ENCODE peak calls at places on chromosomes 4 and X, in seven cellular contexts. R is IMR-90, G is mesenchymal stem cell, V is mammary epithelial cell, H is OCI-LY7, D is HCT116, B is mesendoderm. W is an unnamed sample.

GRCh38 chr4:175947117-175947722 is 118.4 kb upstream of the WDR17 start:
- DNase-seq in R (peak; percentile 43), G (peak; percentile 31), V (no peak), B (peak; percentile 10), H (peak; percentile 51), D (peak; percentile 27), W (no peak)

GRCh38 chr4:81030617-81031388 is at the start of gene BMP3:
- DNase-seq in B (peak; percentile 31), H (peak; percentile 72), R (peak; percentile 18), G (peak; percentile 14), D (no peak), V (peak; percentile 25), W (peak; percentile 23)

GRCh38 chrX:138897621-138898492 is 186.3 kb upstream of the FGF13 start:
- DNase-seq in D (no peak), G (no peak), R (no peak), H (no peak), B (no peak), V (peak; percentile 35), W (peak; percentile 61)

GRCh38 chrX:26664919-26665318 is 448.9 kb downstream of the MAGEB5 start:
- DNase-seq in B (no peak), G (no peak), D (no peak), H (no peak), V (no peak), R (no peak), W (no peak)

GRCh38 chr4:1767770-1768366 is 25.2 kb upstream of the FGFR3 start:
- DNase-seq in B (peak; percentile 80), G (peak; percentile 52), V (no peak), D (no peak), R (peak; percentile 8), H (peak; percentile 47), W (no peak)

GRCh38 chr4:172232966-172233365 is 419.8 kb downstream of the GALNTL6 start:
- DNase-seq in R (no peak), B (peak; percentile 76), V (no peak), D (peak; percentile 29), G (peak; percentile 16), H (no peak), W (no peak)

GRCh38 chrX:68232206-68232605 is 201.1 kb downstream of the OPHN1 start:
- DNase-seq in D (no peak), G (no peak), R (no peak), H (no peak), B (no peak), V (peak; percentile 44), W (no peak)

GRCh38 chr4:1242506-1243450 is 6.2 kb downstream of the CTBP1 start:
- DNase-seq in H (no peak), R (no peak), V (no peak), G (no peak), D (no peak), B (no peak), W (no peak)

GRCh38 chr4:144562019-144562740 is 83.8 kb upstream of the HHIP start:
- DNase-seq in R (no peak), H (no peak), B (peak; percentile 64), D (no peak), V (no peak), G (no peak), W (no peak)

GRCh38 chrX:70168238-70169188 is 8.8 kb upstream of the DGAT2L6 start:
- DNase-seq in V (peak; percentile 19), R (peak; percentile 77), G (peak; percentile 66), D (peak; percentile 3), B (peak; percentile 80), H (peak; percentile 1), W (peak; percentile 66)

GRCh38 chr4:111362891-111363290 is 740.0 kb upstream of the PITX2 start:
- DNase-seq in H (no peak), G (peak; percentile 20), D (no peak), B (peak; percentile 1), V (no peak), R (peak; percentile 35), W (peak; percentile 19)

GRCh38 chrX:37371578-37371981 is 22.4 kb downstream of the PRRG1 start:
- DNase-seq in H (no peak), V (peak; percentile 52), B (no peak), R (peak; percentile 14), D (no peak), G (no peak), W (peak; percentile 39)

GRCh38 chr4:100106982-100107381 is 83.3 kb downstream of the DDIT4L start:
- DNase-seq in H (peak; percentile 72), B (no peak), G (no peak), D (no peak), V (no peak), R (no peak), W (no peak)

GRCh38 chrX:40579139-40579538 is 1.6 kb upstream of the ATP6AP2 start:
- DNase-seq in H (no peak), B (no peak), R (no peak), D (no peak), V (no peak), G (no peak), W (no peak)

GRCh38 chrX:151393514-151393913 is 3.5 kb upstream of the VMA21 start:
- DNase-seq in D (no peak), H (peak; percentile 39), G (no peak), V (no peak), R (no peak), B (peak; percentile 86), W (no peak)

GRCh38 chr4:143254479-143255216 is 69.9 kb downstream of the USP38 start:
- DNase-seq in V (no peak), D (no peak), B (peak; percentile 63), G (no peak), R (no peak), H (peak; percentile 4), W (no peak)

GRCh38 chrX:18377802-18378201 is 23.3 kb upstream of the SCML2 start:
- DNase-seq in G (peak; percentile 21), H (peak; percentile 47), D (peak; percentile 29), V (no peak), B (peak; percentile 60), R (peak; percentile 8), W (no peak)

GRCh38 chrX:7115557-7115956 is 32.0 kb upstream of the STS start:
- DNase-seq in V (no peak), R (no peak), B (no peak), G (peak; percentile 20), H (peak; percentile 27), D (no peak), W (no peak)

GRCh38 chr4:101846550-101846949 is 56.0 kb downstream of the BANK1 start:
- DNase-seq in B (peak; percentile 66), H (no peak), R (no peak), V (peak; percentile 35), G (no peak), D (no peak), W (no peak)

GRCh38 chr4:185457136-185457535 is 14.4 kb downstream of the CCDC110 start:
- DNase-seq in V (no peak), H (no peak), R (no peak), B (peak; percentile 36), G (no peak), D (no peak), W (no peak)

GRCh38 chrX:75547137-75547536 is 24.3 kb upstream of the ZDHHC15 start:
- DNase-seq in B (no peak), H (no peak), D (no peak), V (no peak), G (no peak), R (no peak), W (no peak)

GRCh38 chrX:12307961-12308360 is 169.7 kb downstream of the FRMPD4 start:
- DNase-seq in G (no peak), R (no peak), H (no peak), D (no peak), V (no peak), B (no peak), W (no peak)

GRCh38 chr4:30617836-30618235 is 102.3 kb upstream of the PCDH7 start:
- DNase-seq in V (no peak), H (no peak), B (no peak), D (no peak), R (no peak), G (no peak), W (no peak)

GRCh38 chr4:83240379-83240875 is 44.2 kb downstream of the COQ2 start:
- DNase-seq in D (no peak), H (peak; percentile 91), V (no peak), R (no peak), G (no peak), B (no peak), W (no peak)
- H3K4me2 ChIP-seq in D (no peak overlapping the region), H (peak overlapping the region; percentile 72), V (no peak overlapping the region), R (no peak overlapping the region), G (no peak overlapping the region), B (no peak overlapping the region), W (no peak overlapping the region)

GRCh38 chr4:24719615-24720014 is 75.8 kb upstream of the SOD3 start:
- DNase-seq in D (no peak), G (no peak), H (no peak), R (no peak), B (no peak), V (no peak), W (no peak)

GRCh38 chr4:24722026-24722568 is 73.3 kb upstream of the SOD3 start:
- DNase-seq in H (no peak), D (no peak), G (no peak), V (no peak), B (peak; percentile 38), R (no peak), W (no peak)

DNA sequence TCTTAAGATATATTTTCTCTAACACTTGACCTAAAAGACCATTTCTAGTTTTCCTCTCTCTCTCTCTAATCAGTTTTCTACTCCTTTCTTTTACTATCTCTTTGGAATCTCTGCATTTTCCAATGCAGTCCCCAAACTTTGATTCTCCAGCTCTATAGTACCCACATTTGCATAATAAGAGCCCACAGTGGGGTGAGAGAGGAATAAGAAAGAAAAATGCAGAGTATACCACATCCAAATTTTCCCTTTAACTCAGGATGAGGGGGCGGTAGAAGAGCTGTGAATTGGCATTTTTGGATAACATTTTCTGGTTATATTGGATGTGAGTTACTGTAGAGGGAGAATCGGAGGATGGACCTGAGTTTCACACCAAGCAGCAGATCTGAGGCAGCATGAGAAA is 74.4 kb upstream of the SOD3 start:
- DNase-seq in D (no peak), V (no peak), B (no peak), H (no peak), R (no peak), G (no peak), W (no peak)
- H3K27ac ChIP-seq in D (no peak overlapping the region), V (no peak overlapping the region), B (no peak overlapping the region), H (no peak overlapping the region), R (no peak overlapping the region), G (no peak overlapping the region), W (no peak overlapping the region)

DNA sequence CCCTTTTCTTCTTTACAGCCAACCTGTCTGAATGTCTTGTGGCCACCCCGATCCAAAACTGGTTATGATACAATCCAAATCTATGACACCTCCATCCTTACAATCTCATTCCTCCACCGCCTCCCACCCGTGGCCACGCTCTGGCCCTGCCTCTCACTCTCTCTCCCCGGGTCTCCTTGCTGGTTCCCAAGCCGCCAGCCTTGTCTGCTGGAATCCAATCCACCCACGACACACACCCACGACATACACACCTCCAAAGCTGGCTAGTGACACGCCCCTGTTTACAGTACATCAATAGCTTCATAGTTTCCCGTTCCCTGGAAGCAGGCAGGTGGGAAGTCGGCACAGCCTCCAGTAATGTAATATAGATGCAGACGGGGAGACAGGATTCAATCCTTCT is 99.0 kb downstream of the WFS1 start:
- DNase-seq in D (no peak), V (no peak), G (no peak), B (no peak), R (no peak), H (no peak), W (no peak)
- H3K4me2 ChIP-seq in D (no peak overlapping the region), V (no peak overlapping the region), G (no peak overlapping the region), B (no peak overlapping the region), R (no peak overlapping the region), H (no peak overlapping the region), W (no peak overlapping the region)

DNA sequence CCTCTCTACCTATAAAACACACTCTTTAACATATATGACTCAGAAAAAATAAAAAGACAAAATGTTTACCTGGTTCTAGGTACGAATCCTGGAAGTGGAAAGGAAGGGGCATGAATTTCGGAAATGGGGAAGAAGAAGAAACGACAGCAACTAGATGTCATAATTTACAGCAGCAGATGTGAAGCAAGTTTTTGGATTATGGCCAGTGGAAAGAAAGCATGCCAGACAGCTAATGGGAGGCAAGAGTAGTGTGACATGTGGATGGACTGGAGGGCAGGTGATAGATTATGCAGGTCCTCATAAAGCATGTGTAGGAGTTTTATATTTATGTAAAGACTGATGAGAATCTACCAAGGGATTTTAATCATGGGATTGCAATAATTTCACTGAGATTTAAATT is 279.0 kb upstream of the TACR3 start:
- DNase-seq in R (no peak), G (no peak), B (no peak), D (no peak), H (no peak), V (no peak), W (no peak)
- H3K27ac ChIP-seq in R (no peak overlapping the region), G (no peak overlapping the region), B (no peak overlapping the region), D (no peak overlapping the region), H (no peak overlapping the region), V (no peak overlapping the region), W (no peak overlapping the region)

W was measured in astrocyte.